ENCODE peak calls at places on chromosome 12, in ten cellular contexts. Q is CD8-positive, alpha-beta memory T cell; F is lung; G is naive thymus-derived CD4-positive, alpha-beta T cell; S is DND-41; H is pancreas; C is psoas muscle; Y is colonic mucosa; Z is GM12878; B is fibroblast of lung. L is an unnamed sample.

GRCh38 chr12:22312336-22312735 is 22.2 kb downstream of the ST8SIA1 start:
- DNase-seq in Q (no peak), F (no peak), G (no peak), S (no peak), H (no peak), C (no peak), Y (peak; percentile 25), Z (no peak), B (peak; percentile 65), L (no peak)

GRCh38 chr12:59938190-59938962 is 342.5 kb downstream of the SLC16A7 start:
- DNase-seq in Q (no peak), F (no peak), G (no peak), S (no peak), H (no peak), C (no peak), Y (no peak), Z (no peak), B (no peak), L (no peak)

GRCh38 chr12:108840605-108841328 is 16.6 kb downstream of the SSH1 start:
- DNase-seq in Q (no peak), F (no peak), G (no peak), S (no peak), H (no peak), C (no peak), Y (no peak), Z (no peak), B (no peak), L (peak; percentile 56)

GRCh38 chr12:122081108-122081696 is 2.6 kb downstream of the MLXIP start:
- DNase-seq in Q (no peak), F (no peak), G (no peak), S (no peak), H (no peak), C (no peak), Y (peak; percentile 32), Z (no peak), B (peak; percentile 79), L (no peak)

GRCh38 chr12:5333096-5333495 is 98.8 kb upstream of the NTF3 start:
- DNase-seq in Q (no peak), F (no peak), G (no peak), S (no peak), H (no peak), C (peak; percentile 61), Y (no peak), Z (no peak), B (no peak), L (no peak)

GRCh38 chr12:104734541-104735075 is 223.5 kb downstream of the SLC41A2 start:
- DNase-seq in Q (no peak), F (no peak), G (no peak), S (no peak), H (no peak), C (no peak), Y (no peak), Z (no peak), B (no peak), L (no peak)

GRCh38 chr12:101475751-101476305 is 692 bp downstream of the SPIC start:
- DNase-seq in Q (no peak), F (no peak), G (no peak), S (no peak), H (no peak), C (no peak), Y (no peak), Z (no peak), B (no peak), L (no peak)

GRCh38 chr12:127108360-127109215 is 1158.4 kb upstream of the TMEM132C start:
- DNase-seq in Q (no peak), F (peak; percentile 54), G (peak; percentile 35), S (peak; percentile 49), H (peak; percentile 9), C (peak; percentile 64), Y (peak; percentile 58), Z (no peak), B (peak; percentile 37), L (no peak)

GRCh38 chr12:95620171-95620570 is 68.9 kb upstream of the USP44 start:
- DNase-seq in Q (no peak), F (no peak), G (no peak), S (no peak), H (no peak), C (no peak), Y (no peak), Z (no peak), B (no peak), L (no peak)

GRCh38 chr12:95614384-95614982 is 63.2 kb upstream of the USP44 start:
- DNase-seq in Q (no peak), F (no peak), G (no peak), S (no peak), H (peak; percentile 54), C (no peak), Y (no peak), Z (no peak), B (no peak), L (no peak)

GRCh38 chr12:95613021-95613420 is 61.7 kb upstream of the USP44 start:
- DNase-seq in Q (no peak), F (no peak), G (no peak), S (no peak), H (no peak), C (no peak), Y (no peak), Z (no peak), B (no peak), L (no peak)

GRCh38 chr12:95611676-95612309 is 60.5 kb upstream of the USP44 start:
- DNase-seq in Q (no peak), F (no peak), G (no peak), S (no peak), H (peak; percentile 58), C (no peak), Y (no peak), Z (no peak), B (no peak), L (no peak)

DNA sequence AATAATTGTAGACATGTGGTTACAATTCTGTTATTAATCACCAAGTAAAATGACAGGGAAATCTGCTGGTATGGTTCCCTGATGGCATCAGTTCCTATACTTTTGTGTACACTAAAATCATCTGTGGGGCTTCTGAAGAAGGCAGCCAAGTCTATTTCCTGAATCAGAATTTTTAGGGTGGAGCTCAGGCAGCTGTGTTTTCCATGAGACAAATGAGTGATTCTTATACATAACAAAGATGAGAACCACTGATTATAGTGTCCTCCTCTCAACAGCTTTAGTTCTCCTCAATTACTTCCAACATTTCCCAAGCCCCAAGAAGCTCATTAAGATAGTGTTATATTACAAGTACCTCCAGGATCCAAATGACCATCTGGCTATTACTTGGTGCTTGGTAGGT is 64.5 kb upstream of the USP44 start:
- DNase-seq in Q (no peak), F (no peak), G (no peak), S (no peak), H (no peak), C (no peak), Y (no peak), Z (no peak), B (peak; percentile 27), L (no peak)
- H3K9me3 ChIP-seq in Q (no peaks in the 10 kb centered on the region), F (peaks cover 1% of the 10 kb centered on the region), G (no peaks in the 10 kb centered on the region), S (no peaks in the 10 kb centered on the region), H (no peaks in the 10 kb centered on the region), C (no peaks in the 10 kb centered on the region), Y (no peaks in the 10 kb centered on the region), Z (no peaks in the 10 kb centered on the region), B (no peaks in the 10 kb centered on the region), L (no peaks in the 10 kb centered on the region)

DNA sequence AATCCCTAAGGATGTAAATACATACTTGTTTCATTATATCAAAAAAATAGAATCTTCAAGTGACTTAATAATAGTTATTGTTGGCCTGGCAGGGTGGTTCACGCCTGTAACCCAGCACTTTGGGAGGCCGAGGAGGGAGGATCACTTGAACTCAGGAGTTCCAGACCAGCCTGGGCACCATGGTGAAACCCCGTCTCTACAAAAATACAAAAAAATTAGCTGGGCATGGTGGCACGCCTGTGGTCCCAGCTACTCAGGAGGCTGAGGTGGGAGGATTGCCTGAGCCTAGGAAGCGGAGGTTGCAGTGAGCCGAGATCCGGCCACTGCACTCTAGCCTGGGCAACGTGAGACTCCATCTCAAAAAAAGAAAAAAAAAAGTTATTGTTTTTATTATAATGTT is 1.7 kb downstream of the USP15 start:
- DNase-seq in Q (no peak), F (no peak), G (no peak), S (no peak), H (no peak), C (no peak), Y (no peak), Z (no peak), B (no peak), L (no peak)
- H3K4me3 ChIP-seq in Q (peak overlapping the region; percentile 93), F (no peak overlapping the region), G (peak overlapping the region; percentile 96), S (peak overlapping the region; percentile 58), H (peak overlapping the region; percentile 75), C (peak overlapping the region; percentile 96), Y (peak overlapping the region; percentile 96), Z (peak overlapping the region; percentile 99), B (peak overlapping the region; percentile 95), L (peak overlapping the region; percentile 90)

GRCh38 chr12:57262126-57262822 is 11.3 kb upstream of the STAC3 start:
- DNase-seq in Q (no peak), F (no peak), G (no peak), S (no peak), H (no peak), C (no peak), Y (no peak), Z (no peak), B (no peak), L (no peak)

GRCh38 chr12:57266681-57267080 is 15.7 kb upstream of the STAC3 start:
- DNase-seq in Q (no peak), F (no peak), G (no peak), S (no peak), H (no peak), C (no peak), Y (no peak), Z (no peak), B (no peak), L (no peak)

GRCh38 chr12:57260366-57260765 is 9.4 kb upstream of the STAC3 start:
- DNase-seq in Q (no peak), F (no peak), G (no peak), S (no peak), H (no peak), C (no peak), Y (no peak), Z (no peak), B (no peak), L (no peak)

GRCh38 chr12:57261385-57261784 is 10.4 kb upstream of the STAC3 start:
- DNase-seq in Q (no peak), F (no peak), G (no peak), S (no peak), H (no peak), C (no peak), Y (no peak), Z (no peak), B (no peak), L (no peak)

GRCh38 chr12:57263096-57263495 is 12.1 kb upstream of the STAC3 start:
- DNase-seq in Q (no peak), F (no peak), G (no peak), S (no peak), H (no peak), C (no peak), Y (no peak), Z (no peak), B (no peak), L (no peak)
- H3K4me1 ChIP-seq in Q (no peaks in the 10 kb centered on the region), F (peaks cover 11% of the 10 kb centered on the region), G (no peaks in the 10 kb centered on the region), S (no peaks in the 10 kb centered on the region), H (peaks cover 4% of the 10 kb centered on the region), C (peaks cover 66% of the 10 kb centered on the region), Y (no peaks in the 10 kb centered on the region), Z (no peaks in the 10 kb centered on the region), B (no peaks in the 10 kb centered on the region), L (peaks cover 6% of the 10 kb centered on the region)

DNA sequence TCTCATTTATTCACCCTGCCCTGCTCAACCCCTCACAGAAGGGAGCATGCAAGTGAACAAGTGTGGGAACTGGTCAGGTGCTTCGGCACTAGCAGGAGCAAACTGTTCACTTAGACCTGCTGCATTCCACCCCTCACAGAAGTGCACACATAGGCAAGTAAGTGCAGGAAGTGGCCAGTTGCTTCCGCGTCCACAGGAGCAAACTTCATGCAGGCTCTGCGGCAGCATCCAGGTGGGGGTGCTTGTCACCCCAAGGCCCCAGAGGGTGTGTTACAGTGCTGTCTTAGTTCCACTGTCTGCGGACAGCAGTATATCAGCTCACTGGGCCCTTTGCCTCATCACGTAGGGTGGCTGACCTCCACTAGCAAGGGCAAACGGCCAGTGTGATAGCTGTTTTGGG is 167.3 kb upstream of the AVPR1A start:
- DNase-seq in Q (no peak), F (no peak), G (no peak), S (no peak), H (no peak), C (no peak), Y (no peak), Z (no peak), B (no peak), L (no peak)
- H3K9me3 ChIP-seq in Q (no peaks in the 10 kb centered on the region), F (peaks cover 7% of the 10 kb centered on the region), G (no peaks in the 10 kb centered on the region), S (peaks cover 8% of the 10 kb centered on the region), H (no peaks in the 10 kb centered on the region), C (no peaks in the 10 kb centered on the region), Y (no peaks in the 10 kb centered on the region), Z (no peaks in the 10 kb centered on the region), B (no peaks in the 10 kb centered on the region), L (no peaks in the 10 kb centered on the region)